ENCODE peak calls at places on chromosomes 2 and 18, in four cellular contexts. One of them, this sample, is unnamed.

GRCh38 chr2:150271952-150272351 is 215.5 kb downstream of the RND3 start:
- ATAC-seq in upper lobe of left lung: no peak
- ATAC-seq in left lung: no peak
- ATAC-seq in Panc1: peak; percentile 63
- ATAC-seq in this sample: no peak

GRCh38 chr2:152720794-152721193 is 2.4 kb downstream of the ARL6IP6 start:
- ATAC-seq in Panc1: no peak
- ATAC-seq in left lung: no peak
- ATAC-seq in upper lobe of left lung: no peak
- ATAC-seq in this sample: no peak

GRCh38 chr2:152594022-152594712 is 123.1 kb downstream of the PRPF40A start:
- ATAC-seq in left lung: peak; percentile 82
- ATAC-seq in Panc1: no peak
- ATAC-seq in upper lobe of left lung: peak; percentile 55
- ATAC-seq in this sample: peak; percentile 69

GRCh38 chr2:144406111-144406788 is 113.7 kb downstream of the ZEB2 start:
- ATAC-seq in left lung: no peak
- ATAC-seq in upper lobe of left lung: no peak
- ATAC-seq in Panc1: no peak
- ATAC-seq in this sample: no peak

GRCh38 chr2:16281451-16282330 is 341.3 kb downstream of the MYCN start:
- ATAC-seq in Panc1: peak; percentile 62
- ATAC-seq in upper lobe of left lung: no peak
- ATAC-seq in left lung: peak; percentile 88
- ATAC-seq in this sample: no peak

GRCh38 chr2:128379021-128380005 is 60.6 kb upstream of the HS6ST1 start:
- ATAC-seq in Panc1: no peak
- ATAC-seq in upper lobe of left lung: peak; percentile 69
- ATAC-seq in left lung: peak; percentile 71
- ATAC-seq in this sample: peak; percentile 80

GRCh38 chr2:127661949-127662510 is 13.3 kb downstream of the LIMS2 start:
- ATAC-seq in left lung: peak; percentile 7
- ATAC-seq in Panc1: no peak
- ATAC-seq in upper lobe of left lung: no peak
- ATAC-seq in this sample: peak; percentile 40

GRCh38 chr2:43569921-43570320 is 25.9 kb downstream of the THADA start:
- ATAC-seq in left lung: no peak
- ATAC-seq in Panc1: no peak
- ATAC-seq in upper lobe of left lung: no peak
- ATAC-seq in this sample: no peak

GRCh38 chr2:112627060-112628040 is 18.4 kb upstream of the SLC20A1 start:
- ATAC-seq in Panc1: peak; percentile 84
- ATAC-seq in upper lobe of left lung: peak; percentile 81
- ATAC-seq in left lung: peak; percentile 82
- ATAC-seq in this sample: peak; percentile 92

GRCh38 chr2:68720665-68721064 is 13.9 kb upstream of the ARHGAP25 start:
- ATAC-seq in left lung: no peak
- ATAC-seq in Panc1: no peak
- ATAC-seq in upper lobe of left lung: no peak
- ATAC-seq in this sample: no peak

GRCh38 chr2:207224814-207225482 is 59.2 kb upstream of the KLF7 start:
- ATAC-seq in Panc1: no peak
- ATAC-seq in left lung: no peak
- ATAC-seq in upper lobe of left lung: no peak
- ATAC-seq in this sample: no peak

GRCh38 chr2:84701880-84702279 is 179.0 kb downstream of the TRABD2A start:
- ATAC-seq in left lung: peak; percentile 26
- ATAC-seq in upper lobe of left lung: no peak
- ATAC-seq in Panc1: no peak
- ATAC-seq in this sample: no peak

GRCh38 chr18:36229188-36229587 is 41.9 kb downstream of the MOCOS start:
- ATAC-seq in upper lobe of left lung: no peak
- ATAC-seq in left lung: no peak
- ATAC-seq in Panc1: no peak
- ATAC-seq in this sample: no peak

GRCh38 chr2:224369028-224369632 is 32.8 kb downstream of the FAM124B start:
- ATAC-seq in upper lobe of left lung: peak; percentile 68
- ATAC-seq in left lung: peak; percentile 69
- ATAC-seq in Panc1: no peak
- ATAC-seq in this sample: no peak

GRCh38 chr2:167729911-167730310 is 517.5 kb downstream of the STK39 start:
- ATAC-seq in left lung: no peak
- ATAC-seq in Panc1: no peak
- ATAC-seq in upper lobe of left lung: no peak
- ATAC-seq in this sample: no peak

GRCh38 chr2:8412586-8412985 is 269.3 kb upstream of the ID2 start:
- ATAC-seq in left lung: no peak
- ATAC-seq in Panc1: no peak
- ATAC-seq in upper lobe of left lung: no peak
- ATAC-seq in this sample: peak; percentile 76

GRCh38 chr18:45165871-45166270 is 449.4 kb upstream of the SLC14A2 start:
- ATAC-seq in Panc1: no peak
- ATAC-seq in upper lobe of left lung: no peak
- ATAC-seq in left lung: no peak
- ATAC-seq in this sample: no peak

GRCh38 chr18:78642561-78643398 is 336.8 kb upstream of the SALL3 start:
- ATAC-seq in upper lobe of left lung: no peak
- ATAC-seq in Panc1: no peak
- ATAC-seq in left lung: peak; percentile 73
- ATAC-seq in this sample: no peak

GRCh38 chr2:88720399-88720798 is 28.9 kb downstream of the RPIA start:
- ATAC-seq in left lung: no peak
- ATAC-seq in Panc1: no peak
- ATAC-seq in upper lobe of left lung: no peak
- ATAC-seq in this sample: no peak
- H3K9me3 ChIP-seq in left lung: no peaks in the 10 kb centered on the region
- H3K9me3 ChIP-seq in Panc1: peaks cover 3% of the 10 kb centered on the region
- H3K9me3 ChIP-seq in upper lobe of left lung: no peaks in the 10 kb centered on the region
- H3K9me3 ChIP-seq in this sample: no peaks in the 10 kb centered on the region

DNA sequence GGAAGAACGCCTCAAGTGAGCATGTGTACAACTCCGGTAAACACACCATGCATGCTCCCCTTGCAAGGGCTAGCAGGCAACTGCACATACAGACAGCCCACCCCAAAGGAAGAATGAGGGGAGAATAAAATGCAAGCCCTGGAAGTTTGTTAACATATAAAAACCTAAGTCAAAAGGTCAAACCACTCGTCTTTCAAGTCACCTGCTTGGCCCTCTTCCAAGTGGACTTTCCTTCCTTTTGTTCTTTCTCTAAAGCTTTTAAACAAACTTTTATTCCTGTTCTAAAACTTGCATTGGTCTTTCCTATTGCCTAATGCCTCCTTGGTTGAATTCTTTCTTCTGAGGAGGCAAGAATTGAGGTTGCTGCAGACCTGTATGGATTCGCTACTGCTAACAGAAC is 5.2 kb upstream of the RPIA start:
- ATAC-seq in upper lobe of left lung: no peak
- ATAC-seq in Panc1: no peak
- ATAC-seq in left lung: no peak
- ATAC-seq in this sample: no peak
- H3K9me3 ChIP-seq in upper lobe of left lung: no peaks in the 10 kb centered on the region
- H3K9me3 ChIP-seq in Panc1: peaks cover 17% of the 10 kb centered on the region
- H3K9me3 ChIP-seq in left lung: no peaks in the 10 kb centered on the region
- H3K9me3 ChIP-seq in this sample: no peaks in the 10 kb centered on the region

DNA sequence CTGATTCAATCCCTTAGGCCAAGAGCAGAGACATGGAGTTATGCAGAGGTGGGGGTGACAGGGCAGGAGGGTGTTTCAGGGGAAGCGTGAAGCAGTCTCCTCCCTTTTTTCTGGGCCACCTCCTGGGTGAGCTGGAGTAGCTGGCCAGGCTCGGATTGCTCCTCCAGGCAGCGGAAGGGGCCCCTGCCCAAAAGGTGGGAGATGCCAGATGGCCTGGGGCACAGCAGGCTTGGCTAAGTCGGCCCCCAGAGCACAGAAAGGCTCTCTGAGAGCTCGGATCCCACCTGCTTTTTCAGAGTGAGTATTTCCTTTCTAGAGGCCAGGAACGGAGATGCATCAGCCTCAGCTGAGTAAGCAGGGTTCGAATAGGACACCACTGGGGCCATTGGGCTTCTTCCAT is 196.9 kb downstream of the ANKRD30B start:
- ATAC-seq in upper lobe of left lung: no peak
- ATAC-seq in left lung: no peak
- ATAC-seq in Panc1: no peak
- ATAC-seq in this sample: no peak
- H3K9me3 ChIP-seq in upper lobe of left lung: no peaks in the 10 kb centered on the region
- H3K9me3 ChIP-seq in left lung: no peaks in the 10 kb centered on the region
- H3K9me3 ChIP-seq in Panc1: no peaks in the 10 kb centered on the region
- H3K9me3 ChIP-seq in this sample: no peaks in the 10 kb centered on the region

GRCh38 chr2:115414461-115414860 is 972.0 kb downstream of the DPP10 start:
- ATAC-seq in upper lobe of left lung: no peak
- ATAC-seq in Panc1: no peak
- ATAC-seq in left lung: no peak
- ATAC-seq in this sample: no peak
- H3K9me3 ChIP-seq in upper lobe of left lung: no peaks in the 10 kb centered on the region
- H3K9me3 ChIP-seq in Panc1: no peaks in the 10 kb centered on the region
- H3K9me3 ChIP-seq in left lung: no peaks in the 10 kb centered on the region
- H3K9me3 ChIP-seq in this sample: no peaks in the 10 kb centered on the region

GRCh38 chr2:134229540-134229939 is 24.3 kb upstream of the MGAT5 start:
- ATAC-seq in left lung: no peak
- ATAC-seq in Panc1: no peak
- ATAC-seq in upper lobe of left lung: no peak
- ATAC-seq in this sample: no peak

GRCh38 chr2:134230885-134231284 is 23.0 kb upstream of the MGAT5 start:
- ATAC-seq in left lung: no peak
- ATAC-seq in upper lobe of left lung: no peak
- ATAC-seq in Panc1: no peak
- ATAC-seq in this sample: no peak

GRCh38 chr2:134227666-134228065 is 26.2 kb upstream of the MGAT5 start:
- ATAC-seq in upper lobe of left lung: no peak
- ATAC-seq in Panc1: no peak
- ATAC-seq in left lung: no peak
- ATAC-seq in this sample: no peak

GRCh38 chr2:134226561-134226960 is 27.3 kb upstream of the MGAT5 start:
- ATAC-seq in left lung: no peak
- ATAC-seq in upper lobe of left lung: no peak
- ATAC-seq in Panc1: no peak
- ATAC-seq in this sample: no peak

DNA sequence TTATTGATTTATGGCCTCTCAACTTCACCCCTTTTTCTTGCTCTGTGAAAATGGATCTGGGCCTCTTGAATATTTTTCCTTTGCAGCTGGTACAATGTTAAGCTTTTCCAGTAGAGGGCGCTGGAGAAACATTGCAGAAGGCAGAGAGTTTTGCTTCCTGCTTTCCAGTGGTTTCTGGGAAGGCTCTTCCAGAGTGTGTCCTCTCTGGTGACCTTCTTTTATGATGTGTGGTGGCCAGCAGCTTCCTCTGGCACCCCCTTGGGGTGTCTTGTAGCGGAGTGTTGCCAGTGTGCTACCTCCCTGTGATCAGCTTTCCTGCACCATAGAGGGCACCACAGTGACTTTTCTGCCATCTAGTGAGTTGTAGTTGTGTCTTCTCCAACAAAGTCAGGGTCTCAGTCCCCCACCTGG is 25.4 kb upstream of the MGAT5 start:
- ATAC-seq in Panc1: no peak
- ATAC-seq in upper lobe of left lung: no peak
- ATAC-seq in left lung: peak; percentile 47
- ATAC-seq in this sample: no peak
- H3K9me3 ChIP-seq in Panc1: no peaks in the 10 kb centered on the region
- H3K9me3 ChIP-seq in upper lobe of left lung: no peaks in the 10 kb centered on the region
- H3K9me3 ChIP-seq in left lung: no peaks in the 10 kb centered on the region
- H3K9me3 ChIP-seq in this sample: no peaks in the 10 kb centered on the region

This sample was measured in gastroesophageal sphincter.